ENCODE peak calls at places on chromosome 4, in four cellular contexts. G is H1, C is H9, N is IMR-90. Q is an unnamed sample.

GRCh38 chr4:40856836-40857362 is 107.1 kb downstream of the NSUN7 start:
- DNase-seq in G (peak; percentile 90), C (peak; percentile 91), N (peak; percentile 38), Q (peak; percentile 92)

GRCh38 chr4:5473125-5473524 is 235.2 kb downstream of the EVC2 start:
- DNase-seq in G (no peak), C (no peak), N (no peak), Q (no peak)

GRCh38 chr4:24547979-24548378 is 36.4 kb downstream of the DHX15 start:
- DNase-seq in G (no peak), C (no peak), N (no peak), Q (peak; percentile 54)

GRCh38 chr4:102390438-102390837 is 45.2 kb upstream of the SLC39A8 start:
- DNase-seq in G (no peak), C (no peak), N (no peak), Q (no peak)

GRCh38 chr4:124955476-124955875 is 242.9 kb upstream of the ANKRD50 start:
- DNase-seq in G (no peak), C (no peak), N (no peak), Q (no peak)

GRCh38 chr4:89889289-89889688 is 5.4 kb upstream of the MMRN1 start:
- DNase-seq in G (no peak), C (no peak), N (no peak), Q (no peak)

GRCh38 chr4:10590896-10591295 is 93.7 kb downstream of the CLNK start:
- DNase-seq in G (no peak), C (no peak), N (peak; percentile 82), Q (no peak)

GRCh38 chr4:54783402-54784110 is 125.8 kb downstream of the KIT start:
- DNase-seq in G (no peak), C (no peak), N (no peak), Q (no peak)

GRCh38 chr4:45036677-45037076 is 310.3 kb upstream of the GNPDA2 start:
- DNase-seq in G (no peak), C (no peak), N (no peak), Q (peak; percentile 42)

GRCh38 chr4:80713409-80713808 is 317.1 kb upstream of the BMP3 start:
- DNase-seq in G (no peak), C (no peak), N (no peak), Q (no peak)

GRCh38 chr4:170623899-170624298 is 534.1 kb upstream of the AADAT start:
- DNase-seq in G (no peak), C (no peak), N (no peak), Q (no peak)

GRCh38 chr4:2797545-2798305 is 4.8 kb downstream of the SH3BP2 start:
- DNase-seq in G (no peak), C (no peak), N (no peak), Q (no peak)

GRCh38 chr4:95107635-95108034 is 349.9 kb downstream of the BMPR1B start:
- DNase-seq in G (no peak), C (no peak), N (peak; percentile 64), Q (no peak)

GRCh38 chr4:141027421-141027820 is 105.8 kb downstream of the RNF150 start:
- DNase-seq in G (no peak), C (no peak), N (peak; percentile 45), Q (no peak)

GRCh38 chr4:107823870-107824366 is 814 bp upstream of the SGMS2 start:
- DNase-seq in G (no peak), C (no peak), N (no peak), Q (peak; percentile 60)

GRCh38 chr4:37908488-37909343 is 17.8 kb downstream of the TBC1D1 start:
- DNase-seq in G (no peak), C (no peak), N (peak; percentile 60), Q (no peak)

GRCh38 chr4:7956306-7957112 is 16.8 kb upstream of the AFAP1 start:
- DNase-seq in G (no peak), C (no peak), N (peak; percentile 80), Q (no peak)

GRCh38 chr4:101205878-101206277 is 141.4 kb downstream of the PPP3CA start:
- DNase-seq in G (no peak), C (no peak), N (peak; percentile 63), Q (peak; percentile 24)

GRCh38 chr4:23368081-23368697 is 521.7 kb downstream of the PPARGC1A start:
- DNase-seq in G (peak; percentile 62), C (peak; percentile 75), N (peak; percentile 1), Q (peak; percentile 71)

GRCh38 chr4:76363556-76364290 is 57.2 kb downstream of the STBD1 start:
- DNase-seq in G (no peak), C (no peak), N (peak; percentile 41), Q (no peak)

GRCh38 chr4:4574792-4575191 is 32.9 kb upstream of the STX18 start:
- DNase-seq in G (peak; percentile 51), C (peak; percentile 47), N (peak; percentile 72), Q (peak; percentile 80)

GRCh38 chr4:112900416-112900815 is 149.0 kb upstream of the ANK2 start:
- DNase-seq in G (no peak), C (no peak), N (no peak), Q (no peak)

GRCh38 chr4:112895785-112896184 is 153.7 kb upstream of the ANK2 start:
- DNase-seq in G (no peak), C (peak; percentile 53), N (no peak), Q (peak; percentile 64)

GRCh38 chr4:112897548-112897947 is 151.9 kb upstream of the ANK2 start:
- DNase-seq in G (no peak), C (peak; percentile 44), N (no peak), Q (peak; percentile 77)

GRCh38 chr4:112896326-112896892 is 153.0 kb upstream of the ANK2 start:
- DNase-seq in G (no peak), C (no peak), N (no peak), Q (peak; percentile 54)

DNA sequence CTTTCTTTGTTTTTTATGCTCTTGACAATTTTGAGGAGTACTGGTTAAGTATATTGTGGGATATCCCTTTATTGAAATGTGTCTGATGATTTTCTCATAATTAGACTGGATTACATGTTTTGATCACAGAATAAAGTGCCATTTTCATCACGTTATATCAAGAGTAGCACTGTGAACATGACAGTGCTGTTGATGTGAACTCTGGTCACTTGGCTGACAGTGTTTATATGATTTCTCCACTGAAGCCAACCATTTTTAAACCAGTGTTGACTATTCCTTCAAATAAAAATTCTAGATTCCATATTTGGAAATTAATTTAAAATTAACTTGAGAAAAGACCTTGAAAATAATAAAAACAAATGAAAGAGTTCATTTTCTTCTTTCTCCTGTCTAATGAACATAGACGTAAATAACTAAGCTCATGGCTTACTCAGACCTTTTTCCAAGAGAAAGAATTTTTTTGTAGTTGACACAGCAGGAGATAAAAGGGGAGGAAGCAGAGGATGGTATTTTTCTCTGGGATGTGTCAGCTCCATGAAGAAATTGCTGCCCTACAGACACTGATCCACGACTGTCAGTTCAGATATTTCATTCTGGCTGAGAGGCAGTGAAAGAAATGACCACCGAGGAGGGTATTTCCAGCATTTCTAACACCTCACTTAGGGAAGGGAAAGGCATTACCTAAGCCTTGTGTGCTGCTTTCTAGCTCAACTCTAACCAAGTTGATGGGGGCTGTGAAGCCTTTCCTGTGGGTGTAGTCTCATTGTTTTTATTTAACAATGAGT is 150.9 kb upstream of the ANK2 start:
- DNase-seq in G (no peak), C (no peak), N (no peak), Q (peak; percentile 65)
- H3K56ac ChIP-seq in G (no peak overlapping the region), C (no peak overlapping the region), N (no peak overlapping the region), Q (no peak overlapping the region)

GRCh38 chr4:52244103-52244772 is 193.1 kb downstream of the SPATA18 start:
- DNase-seq in G (no peak), C (no peak), N (no peak), Q (no peak)

GRCh38 chr4:52241916-52242315 is 190.8 kb downstream of the SPATA18 start:
- DNase-seq in G (no peak), C (no peak), N (no peak), Q (no peak)

GRCh38 chr4:52246834-52247233 is 195.7 kb downstream of the SPATA18 start:
- DNase-seq in G (no peak), C (no peak), N (no peak), Q (no peak)

GRCh38 chr4:52243367-52243766 is 192.3 kb downstream of the SPATA18 start:
- DNase-seq in G (no peak), C (no peak), N (no peak), Q (no peak)

GRCh38 chr4:52244773-52245360 is 193.8 kb downstream of the SPATA18 start:
- DNase-seq in G (no peak), C (no peak), N (no peak), Q (no peak)
- H3K56ac ChIP-seq in G (no peak overlapping the region), C (no peak overlapping the region), N (no peak overlapping the region), Q (no peak overlapping the region)

GRCh38 chr4:63370997-63371396 is 1038.3 kb downstream of the TECRL start:
- DNase-seq in G (no peak), C (no peak), N (no peak), Q (no peak)
- H3K56ac ChIP-seq in G (no peak overlapping the region), C (no peak overlapping the region), N (no peak overlapping the region), Q (no peak overlapping the region)

GRCh38 chr4:159430896-159431295 is 328.0 kb downstream of the RAPGEF2 start:
- DNase-seq in G (no peak), C (no peak), N (no peak), Q (no peak)
- H3K56ac ChIP-seq in G (no peak overlapping the region), C (no peak overlapping the region), N (no peak overlapping the region), Q (no peak overlapping the region)

DNA sequence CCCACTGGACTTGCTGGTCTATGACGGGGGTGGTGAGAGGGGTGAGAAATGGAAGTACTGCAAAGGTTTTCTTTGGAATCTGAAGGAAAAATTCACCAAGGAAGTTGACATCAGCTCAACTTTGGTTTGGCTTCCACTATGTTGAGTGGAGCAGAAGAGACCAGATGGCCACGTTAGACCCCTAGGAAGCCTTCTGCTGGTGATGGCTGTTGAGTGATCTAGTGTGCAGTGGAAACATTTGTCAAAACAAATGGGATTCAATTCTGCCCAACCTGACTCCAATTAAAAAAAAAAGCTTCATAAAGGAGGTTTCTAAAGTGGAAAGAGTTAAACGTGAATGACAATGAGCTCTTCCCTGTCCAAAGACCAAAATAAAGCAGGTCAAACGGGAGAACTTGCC is 25.7 kb downstream of the SEL1L3 start:
- DNase-seq in G (no peak), C (no peak), N (no peak), Q (no peak)
- H3K56ac ChIP-seq in G (no peak overlapping the region), C (no peak overlapping the region), N (no peak overlapping the region), Q (no peak overlapping the region)

GRCh38 chr4:14559641-14560040 is 442.6 kb upstream of the CPEB2 start:
- DNase-seq in G (no peak), C (no peak), N (no peak), Q (no peak)
- H3K56ac ChIP-seq in G (no peak overlapping the region), C (no peak overlapping the region), N (no peak overlapping the region), Q (no peak overlapping the region)

GRCh38 chr4:126530996-126531585 is 1101.7 kb upstream of the INTU start:
- DNase-seq in G (no peak), C (no peak), N (peak; percentile 2), Q (no peak)
- H3K56ac ChIP-seq in G (no peak overlapping the region), C (no peak overlapping the region), N (no peak overlapping the region), Q (no peak overlapping the region)

DNA sequence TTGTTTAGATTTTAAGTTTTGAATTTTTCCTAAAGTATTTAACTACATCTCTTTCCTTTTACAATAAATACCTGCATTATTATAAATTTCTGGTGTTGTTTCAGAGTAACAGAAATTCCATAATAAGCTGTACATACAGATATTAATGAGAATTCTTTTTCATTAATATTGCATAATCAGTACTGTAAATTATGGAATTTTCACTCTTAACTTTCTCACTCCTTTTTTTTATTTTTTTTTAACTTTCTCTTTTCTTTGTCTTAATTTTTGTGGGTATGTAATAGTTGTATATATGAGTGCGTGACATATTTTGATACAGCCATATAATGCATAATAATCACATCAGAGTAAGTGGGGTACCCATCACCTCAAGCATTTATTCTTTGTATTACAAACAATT is 110.5 kb downstream of the KLHL8 start:
- DNase-seq in G (no peak), C (no peak), N (no peak), Q (no peak)
- H3K56ac ChIP-seq in G (no peak overlapping the region), C (no peak overlapping the region), N (no peak overlapping the region), Q (no peak overlapping the region)